ENCODE peak calls at places on chromosome 1, in nine cellular contexts. One of them, this sample, is unnamed.

GRCh38 chr1:105565006-105565405 is 1491.5 kb upstream of the PRMT6 start:
- DNase-seq in AG04450: no peak
- DNase-seq in cardiac fibroblast: no peak
- DNase-seq in A549: no peak
- DNase-seq in effector memory CD4-positive, alpha-beta T cell: no peak
- DNase-seq in fibroblast of lung: no peak
- DNase-seq in foreskin fibroblast: no peak
- DNase-seq in psoas muscle: no peak
- DNase-seq in thoracic aorta: no peak
- DNase-seq in this sample: no peak

GRCh38 chr1:167934407-167935251 is 1.9 kb upstream of the DCAF6 start:
- DNase-seq in psoas muscle: no peak
- DNase-seq in thoracic aorta: no peak
- DNase-seq in effector memory CD4-positive, alpha-beta T cell: no peak
- DNase-seq in A549: no peak
- DNase-seq in fibroblast of lung: peak
- DNase-seq in foreskin fibroblast: peak
- DNase-seq in cardiac fibroblast: peak
- DNase-seq in AG04450: no peak
- DNase-seq in this sample: no peak

GRCh38 chr1:185208626-185209170 is 51.7 kb downstream of the SWT1 start:
- DNase-seq in AG04450: no peak
- DNase-seq in A549: no peak
- DNase-seq in fibroblast of lung: peak
- DNase-seq in cardiac fibroblast: peak
- DNase-seq in foreskin fibroblast: no peak
- DNase-seq in psoas muscle: no peak
- DNase-seq in thoracic aorta: no peak
- DNase-seq in effector memory CD4-positive, alpha-beta T cell: no peak
- DNase-seq in this sample: no peak

GRCh38 chr1:62311473-62311943 is 7.7 kb downstream of the KANK4 start:
- DNase-seq in psoas muscle: no peak
- DNase-seq in foreskin fibroblast: no peak
- DNase-seq in thoracic aorta: no peak
- DNase-seq in effector memory CD4-positive, alpha-beta T cell: no peak
- DNase-seq in A549: no peak
- DNase-seq in fibroblast of lung: peak
- DNase-seq in AG04450: no peak
- DNase-seq in cardiac fibroblast: no peak
- DNase-seq in this sample: no peak

GRCh38 chr1:46278807-46279206 is 24.6 kb downstream of the LRRC41 start:
- DNase-seq in foreskin fibroblast: no peak
- DNase-seq in effector memory CD4-positive, alpha-beta T cell: no peak
- DNase-seq in A549: no peak
- DNase-seq in fibroblast of lung: peak
- DNase-seq in cardiac fibroblast: peak
- DNase-seq in AG04450: no peak
- DNase-seq in thoracic aorta: no peak
- DNase-seq in psoas muscle: peak
- DNase-seq in this sample: no peak

GRCh38 chr1:53328490-53329182 is 766 bp upstream of the LRP8 start:
- DNase-seq in fibroblast of lung: no peak
- DNase-seq in AG04450: no peak
- DNase-seq in A549: no peak
- DNase-seq in foreskin fibroblast: no peak
- DNase-seq in psoas muscle: no peak
- DNase-seq in thoracic aorta: no peak
- DNase-seq in effector memory CD4-positive, alpha-beta T cell: peak
- DNase-seq in cardiac fibroblast: no peak
- DNase-seq in this sample: no peak

GRCh38 chr1:23478896-23479790 is 4.8 kb downstream of the ASAP3 start:
- DNase-seq in AG04450: no peak
- DNase-seq in cardiac fibroblast: peak
- DNase-seq in foreskin fibroblast: peak
- DNase-seq in A549: no peak
- DNase-seq in fibroblast of lung: peak
- DNase-seq in psoas muscle: peak
- DNase-seq in effector memory CD4-positive, alpha-beta T cell: no peak
- DNase-seq in thoracic aorta: peak
- DNase-seq in this sample: no peak

GRCh38 chr1:87968259-87968955 is 639.7 kb downstream of the LMO4 start:
- DNase-seq in thoracic aorta: peak
- DNase-seq in cardiac fibroblast: peak
- DNase-seq in psoas muscle: peak
- DNase-seq in fibroblast of lung: peak
- DNase-seq in AG04450: no peak
- DNase-seq in A549: no peak
- DNase-seq in foreskin fibroblast: peak
- DNase-seq in effector memory CD4-positive, alpha-beta T cell: no peak
- DNase-seq in this sample: no peak

GRCh38 chr1:44030606-44031050 is 634 bp downstream of the SLC6A9 start:
- DNase-seq in A549: no peak
- DNase-seq in psoas muscle: peak
- DNase-seq in cardiac fibroblast: peak
- DNase-seq in effector memory CD4-positive, alpha-beta T cell: no peak
- DNase-seq in fibroblast of lung: peak
- DNase-seq in foreskin fibroblast: peak
- DNase-seq in thoracic aorta: no peak
- DNase-seq in AG04450: no peak
- DNase-seq in this sample: no peak

GRCh38 chr1:171160611-171161354 is 24.3 kb upstream of the FMO2 start:
- DNase-seq in foreskin fibroblast: peak
- DNase-seq in fibroblast of lung: no peak
- DNase-seq in AG04450: no peak
- DNase-seq in effector memory CD4-positive, alpha-beta T cell: no peak
- DNase-seq in cardiac fibroblast: peak
- DNase-seq in psoas muscle: no peak
- DNase-seq in A549: no peak
- DNase-seq in thoracic aorta: no peak
- DNase-seq in this sample: no peak

DNA sequence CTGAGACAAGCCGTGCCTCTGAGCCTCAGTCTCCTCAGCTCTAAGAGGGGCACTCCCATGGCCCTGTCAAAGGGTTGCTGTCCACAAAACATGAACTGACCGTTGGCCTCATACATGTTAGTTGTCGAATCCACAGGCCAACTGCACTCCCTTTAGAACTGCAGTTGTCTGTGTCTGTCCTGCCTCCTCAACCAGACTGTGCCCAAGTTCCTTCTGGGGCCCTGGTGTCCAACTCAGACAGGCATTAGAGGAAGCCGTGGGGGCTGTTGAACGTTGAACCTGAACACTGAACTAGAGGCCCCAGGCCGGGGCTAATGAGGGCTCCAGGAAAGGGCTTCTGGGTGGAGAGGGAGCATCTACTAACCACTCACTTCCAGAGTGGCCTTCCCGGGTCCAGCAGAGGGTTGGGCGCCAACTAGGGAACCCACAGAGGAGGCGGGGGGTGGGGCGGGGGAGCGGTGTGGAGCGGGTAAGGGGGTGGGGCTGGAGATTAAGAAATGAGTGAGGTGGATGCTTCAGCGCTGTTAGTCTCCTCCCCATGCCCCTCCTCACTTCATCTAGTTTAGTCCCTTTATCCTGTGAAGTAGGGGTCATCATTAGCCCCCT is at the start of gene RAB42:
- DNase-seq in fibroblast of lung: peak
- DNase-seq in foreskin fibroblast: peak
- DNase-seq in cardiac fibroblast: no peak
- DNase-seq in AG04450: no peak
- DNase-seq in thoracic aorta: no peak
- DNase-seq in psoas muscle: peak
- DNase-seq in effector memory CD4-positive, alpha-beta T cell: no peak
- DNase-seq in A549: no peak
- DNase-seq in this sample: no peak
- H3K4me3 ChIP-seq in fibroblast of lung: peak
- H3K4me3 ChIP-seq in foreskin fibroblast: peak
- H3K4me3 ChIP-seq in cardiac fibroblast: peak
- H3K4me3 ChIP-seq in AG04450: peak
- H3K4me3 ChIP-seq in thoracic aorta: peak
- H3K4me3 ChIP-seq in psoas muscle: peak
- H3K4me3 ChIP-seq in effector memory CD4-positive, alpha-beta T cell: peak
- H3K4me3 ChIP-seq in A549: peak
- H3K4me3 ChIP-seq in this sample: peak

GRCh38 chr1:6389971-6390370 is 3.6 kb downstream of the ACOT7 start:
- DNase-seq in effector memory CD4-positive, alpha-beta T cell: no peak
- DNase-seq in thoracic aorta: no peak
- DNase-seq in cardiac fibroblast: no peak
- DNase-seq in foreskin fibroblast: no peak
- DNase-seq in psoas muscle: no peak
- DNase-seq in fibroblast of lung: no peak
- DNase-seq in A549: no peak
- DNase-seq in AG04450: no peak
- DNase-seq in this sample: no peak

GRCh38 chr1:6385673-6386191 is 7.8 kb downstream of the ACOT7 start:
- DNase-seq in AG04450: no peak
- DNase-seq in cardiac fibroblast: peak
- DNase-seq in foreskin fibroblast: peak
- DNase-seq in thoracic aorta: no peak
- DNase-seq in effector memory CD4-positive, alpha-beta T cell: no peak
- DNase-seq in fibroblast of lung: peak
- DNase-seq in A549: peak
- DNase-seq in psoas muscle: peak
- DNase-seq in this sample: no peak

GRCh38 chr1:6384962-6385672 is 8.4 kb downstream of the ACOT7 start:
- DNase-seq in AG04450: no peak
- DNase-seq in cardiac fibroblast: peak
- DNase-seq in fibroblast of lung: peak
- DNase-seq in effector memory CD4-positive, alpha-beta T cell: no peak
- DNase-seq in foreskin fibroblast: peak
- DNase-seq in psoas muscle: no peak
- DNase-seq in A549: no peak
- DNase-seq in thoracic aorta: no peak
- DNase-seq in this sample: no peak

GRCh38 chr1:6384135-6384534 is 9.4 kb downstream of the ACOT7 start:
- DNase-seq in fibroblast of lung: no peak
- DNase-seq in cardiac fibroblast: no peak
- DNase-seq in foreskin fibroblast: no peak
- DNase-seq in thoracic aorta: no peak
- DNase-seq in A549: no peak
- DNase-seq in effector memory CD4-positive, alpha-beta T cell: no peak
- DNase-seq in AG04450: no peak
- DNase-seq in psoas muscle: no peak
- DNase-seq in this sample: no peak

DNA sequence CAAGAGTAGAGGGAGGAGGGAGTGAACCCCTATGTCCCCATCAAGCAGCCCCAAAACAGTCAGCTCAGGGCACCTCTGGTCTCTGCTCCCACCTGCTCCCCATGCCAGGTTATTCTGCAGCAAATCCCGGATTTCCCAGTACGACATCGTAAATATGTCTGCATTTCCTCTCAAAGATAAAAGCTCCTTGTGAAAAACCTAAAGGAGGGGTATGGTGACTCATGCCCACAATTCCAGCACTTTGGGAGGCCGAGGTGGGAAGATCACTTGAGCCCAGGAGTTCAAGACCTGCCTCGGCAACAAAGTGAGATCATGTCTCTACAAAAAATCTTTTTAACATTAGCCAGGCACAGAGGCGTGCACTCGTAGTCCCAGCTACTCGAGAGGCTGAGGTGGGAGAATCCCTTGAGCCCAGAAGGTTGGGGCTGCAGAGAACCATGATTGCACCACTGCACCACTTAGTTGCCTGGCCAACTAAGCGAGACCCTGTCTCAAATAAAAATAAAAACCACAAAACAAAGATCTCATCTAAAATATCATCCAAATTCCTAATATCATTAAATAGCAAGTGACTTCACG is 7.1 kb downstream of the ACOT7 start:
- DNase-seq in effector memory CD4-positive, alpha-beta T cell: no peak
- DNase-seq in A549: no peak
- DNase-seq in thoracic aorta: no peak
- DNase-seq in AG04450: no peak
- DNase-seq in cardiac fibroblast: peak
- DNase-seq in foreskin fibroblast: peak
- DNase-seq in fibroblast of lung: peak
- DNase-seq in psoas muscle: no peak
- DNase-seq in this sample: no peak
- H3K4me3 ChIP-seq in effector memory CD4-positive, alpha-beta T cell: no peak
- H3K4me3 ChIP-seq in A549: peak
- H3K4me3 ChIP-seq in thoracic aorta: no peak
- H3K4me3 ChIP-seq in AG04450: no peak
- H3K4me3 ChIP-seq in cardiac fibroblast: no peak
- H3K4me3 ChIP-seq in foreskin fibroblast: no peak
- H3K4me3 ChIP-seq in fibroblast of lung: no peak
- H3K4me3 ChIP-seq in psoas muscle: no peak
- H3K4me3 ChIP-seq in this sample: no peak

DNA sequence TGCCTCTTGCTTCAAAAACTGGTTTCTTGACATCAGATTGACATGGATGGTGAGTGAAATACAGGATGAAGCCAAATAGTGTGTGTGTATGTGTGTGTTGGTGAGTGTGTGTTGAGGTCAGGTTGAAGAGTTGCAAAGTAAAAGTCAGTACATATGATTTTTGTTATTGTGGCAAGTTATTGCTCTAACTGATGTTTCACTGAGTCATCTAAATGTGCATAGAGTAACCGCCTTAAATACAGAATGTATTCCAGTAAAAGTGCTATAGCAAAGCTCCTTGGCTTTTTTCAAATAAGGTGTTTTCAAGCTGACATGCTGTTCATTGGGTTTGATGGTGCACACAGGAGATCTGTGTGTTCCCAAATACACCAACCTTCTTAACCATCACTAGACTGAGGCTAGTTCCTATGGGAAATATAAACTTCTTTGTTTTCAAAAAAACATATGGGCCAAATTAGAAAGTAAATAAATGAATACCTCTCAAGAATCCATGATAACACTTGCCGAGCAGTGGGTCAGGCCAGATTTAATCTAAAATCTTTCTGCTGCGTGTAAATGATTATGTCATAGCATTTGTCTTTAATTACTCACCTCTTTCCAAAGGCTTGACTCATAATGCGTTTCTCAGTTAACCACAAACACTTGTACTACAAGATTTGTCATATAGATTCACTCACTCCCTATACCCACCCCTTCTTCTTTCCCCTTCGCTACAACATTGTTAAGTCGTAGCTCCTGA is 151.1 kb downstream of the LYPLAL1 start:
- DNase-seq in thoracic aorta: no peak
- DNase-seq in psoas muscle: no peak
- DNase-seq in foreskin fibroblast: peak
- DNase-seq in fibroblast of lung: peak
- DNase-seq in A549: peak
- DNase-seq in effector memory CD4-positive, alpha-beta T cell: no peak
- DNase-seq in cardiac fibroblast: peak
- DNase-seq in AG04450: peak
- DNase-seq in this sample: peak
- H3K4me3 ChIP-seq in thoracic aorta: no peak
- H3K4me3 ChIP-seq in psoas muscle: no peak
- H3K4me3 ChIP-seq in foreskin fibroblast: no peak
- H3K4me3 ChIP-seq in fibroblast of lung: no peak
- H3K4me3 ChIP-seq in A549: no peak
- H3K4me3 ChIP-seq in effector memory CD4-positive, alpha-beta T cell: no peak
- H3K4me3 ChIP-seq in cardiac fibroblast: no peak
- H3K4me3 ChIP-seq in AG04450: no peak
- H3K4me3 ChIP-seq in this sample: no peak

DNA sequence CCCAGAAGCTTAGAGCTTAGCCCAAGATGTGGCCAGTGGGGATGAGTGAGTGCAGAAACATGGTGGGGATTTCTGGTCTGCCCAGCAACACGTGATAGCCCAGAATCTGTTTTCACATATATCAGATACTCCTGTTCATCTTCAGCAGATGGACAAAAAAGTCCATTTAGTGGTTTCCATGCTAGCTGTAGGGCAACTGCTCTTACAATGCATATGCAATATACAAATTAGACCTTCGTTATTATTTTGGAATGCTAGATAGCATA is 96.9 kb upstream of the SGIP1 start:
- DNase-seq in psoas muscle: no peak
- DNase-seq in foreskin fibroblast: no peak
- DNase-seq in thoracic aorta: no peak
- DNase-seq in fibroblast of lung: no peak
- DNase-seq in A549: no peak
- DNase-seq in AG04450: no peak
- DNase-seq in cardiac fibroblast: no peak
- DNase-seq in effector memory CD4-positive, alpha-beta T cell: no peak
- DNase-seq in this sample: no peak
- H3K4me3 ChIP-seq in psoas muscle: no peak
- H3K4me3 ChIP-seq in foreskin fibroblast: no peak
- H3K4me3 ChIP-seq in thoracic aorta: no peak
- H3K4me3 ChIP-seq in fibroblast of lung: no peak
- H3K4me3 ChIP-seq in A549: no peak
- H3K4me3 ChIP-seq in AG04450: no peak
- H3K4me3 ChIP-seq in cardiac fibroblast: no peak
- H3K4me3 ChIP-seq in effector memory CD4-positive, alpha-beta T cell: no peak
- H3K4me3 ChIP-seq in this sample: no peak